ENCODE peak calls at places on chromosome 7, in four cellular contexts. Y is mammary epithelial cell, J is HCT116, S is A549. I is an unnamed sample.

GRCh38 chr7:40673285-40673684 is 538.5 kb downstream of the SUGCT start:
- DNase-seq in J (no peak), S (no peak), Y (peak), I (peak)

GRCh38 chr7:8387551-8388256 is 45.7 kb upstream of the NXPH1 start:
- DNase-seq in Y (no peak), J (no peak), S (no peak), I (no peak)

GRCh38 chr7:57305192-57305748 is 144.7 kb upstream of the ZNF716 start:
- DNase-seq in Y (no peak), J (no peak), S (no peak), I (no peak)

GRCh38 chr7:121211253-121211652 is 117.5 kb upstream of the WNT16 start:
- DNase-seq in Y (no peak), S (no peak), J (no peak), I (no peak)

GRCh38 chr7:108335264-108335918 is 120.8 kb downstream of the NRCAM start:
- DNase-seq in J (no peak), S (no peak), Y (no peak), I (no peak)

GRCh38 chr7:117478796-117479479 is 887 bp upstream of the CFTR start:
- DNase-seq in J (no peak), Y (no peak), S (no peak), I (no peak)

GRCh38 chr7:124440081-124440480 is 325.5 kb downstream of the GPR37 start:
- DNase-seq in Y (no peak), S (no peak), J (no peak), I (no peak)

GRCh38 chr7:140621326-140622035 is 19.1 kb downstream of the DENND2A start:
- DNase-seq in Y (peak), S (no peak), J (no peak), I (no peak)

GRCh38 chr7:154564676-154565075 is 438.2 kb downstream of the PAXIP1 start:
- DNase-seq in S (no peak), J (no peak), Y (no peak), I (no peak)

GRCh38 chr7:95691464-95691863 is 80.9 kb upstream of the DYNC1I1 start:
- DNase-seq in J (no peak), Y (peak), S (no peak), I (no peak)

GRCh38 chr7:159119851-159120539 is 24.7 kb downstream of the VIPR2 start:
- DNase-seq in Y (no peak), J (no peak), S (no peak), I (no peak)

GRCh38 chr7:64884085-64884912 is 18.8 kb upstream of the ZNF273 start:
- DNase-seq in J (no peak), S (no peak), Y (no peak), I (peak)

GRCh38 chr7:39967420-39968161 is 17.5 kb downstream of the CDK13 start:
- DNase-seq in Y (no peak), J (no peak), S (no peak), I (no peak)

GRCh38 chr7:139860090-139860773 is 31.2 kb downstream of the TBXAS1 start:
- DNase-seq in S (no peak), Y (no peak), J (no peak), I (no peak)

GRCh38 chr7:90613088-90613498 is 17.0 kb downstream of the CDK14 start:
- DNase-seq in J (no peak), Y (no peak), S (no peak), I (peak)

GRCh38 chr7:123296965-123297364 is 97.2 kb upstream of the SLC13A1 start:
- DNase-seq in Y (no peak), S (no peak), J (no peak), I (no peak)

GRCh38 chr7:159007308-159008054 is 137.2 kb downstream of the VIPR2 start:
- DNase-seq in Y (no peak), S (no peak), J (no peak), I (peak)

GRCh38 chr7:3028071-3028766 is 15.4 kb downstream of the CARD11 start:
- DNase-seq in J (no peak), S (peak), Y (peak), I (peak)

GRCh38 chr7:154906201-154906600 is 96.7 kb downstream of the PAXIP1 start:
- DNase-seq in Y (no peak), S (no peak), J (no peak), I (peak)

GRCh38 chr7:11185179-11185578 is 211.5 kb downstream of the PHF14 start:
- DNase-seq in Y (no peak), S (no peak), J (no peak), I (no peak)

GRCh38 chr7:80386686-80387085 is 125.2 kb downstream of the GNAT3 start:
- DNase-seq in S (no peak), Y (peak), J (no peak), I (no peak)

GRCh38 chr7:151864561-151864960 is 12.4 kb downstream of the PRKAG2 start:
- DNase-seq in J (no peak), S (no peak), Y (no peak), I (no peak)

GRCh38 chr7:142927085-142927745 is 6.3 kb downstream of the TRPV5 start:
- DNase-seq in S (no peak), Y (no peak), J (no peak), I (no peak)

GRCh38 chr7:151802469-151802846 is 74.5 kb downstream of the PRKAG2 start:
- DNase-seq in Y (no peak), S (no peak), J (no peak), I (no peak)

GRCh38 chr7:55370001-55370400 is 4.9 kb downstream of the LANCL2 start:
- DNase-seq in S (no peak), J (no peak), Y (no peak), I (no peak)

GRCh38 chr7:12921751-12922345 is 234.4 kb downstream of the ARL4A start:
- DNase-seq in Y (no peak), S (no peak), J (no peak), I (no peak)

GRCh38 chr7:12926236-12926635 is 238.8 kb downstream of the ARL4A start:
- DNase-seq in Y (no peak), J (no peak), S (no peak), I (no peak)

GRCh38 chr7:12929416-12930140 is 242.1 kb downstream of the ARL4A start:
- DNase-seq in Y (no peak), S (no peak), J (no peak), I (no peak)

GRCh38 chr7:12927635-12928434 is 240.4 kb downstream of the ARL4A start:
- DNase-seq in Y (no peak), J (no peak), S (no peak), I (no peak)

GRCh38 chr7:12923971-12924370 is 236.5 kb downstream of the ARL4A start:
- DNase-seq in Y (peak), S (no peak), J (peak), I (no peak)
- H3K4me2 ChIP-seq in Y (peak), S (no peak), J (no peak), I (no peak)

GRCh38 chr7:105473163-105473562 is 48.9 kb downstream of the PUS7 start:
- DNase-seq in J (no peak), S (no peak), Y (peak), I (no peak)
- H3K27ac ChIP-seq in J (no peak), S (peak), Y (no peak), I (no peak)

GRCh38 chr7:132614428-132615076 is 38.3 kb upstream of the PLXNA4 start:
- DNase-seq in J (no peak), Y (no peak), S (no peak), I (no peak)
- H3K4me2 ChIP-seq in J (no peak), Y (peak), S (peak), I (peak)

GRCh38 chr7:137873524-137873923 is 26.8 kb upstream of the DGKI start:
- DNase-seq in J (no peak), Y (no peak), S (no peak), I (peak)

GRCh38 chr7:137870078-137870477 is 23.3 kb upstream of the DGKI start:
- DNase-seq in J (no peak), S (no peak), Y (no peak), I (no peak)

GRCh38 chr7:137869260-137869659 is 22.5 kb upstream of the DGKI start:
- DNase-seq in Y (no peak), J (no peak), S (no peak), I (no peak)

GRCh38 chr7:137871173-137871915 is 24.6 kb upstream of the DGKI start:
- DNase-seq in S (no peak), J (no peak), Y (no peak), I (no peak)

GRCh38 chr7:137870684-137871083 is 23.9 kb upstream of the DGKI start:
- DNase-seq in J (no peak), Y (no peak), S (no peak), I (no peak)
- H3K27ac ChIP-seq in J (no peak), Y (no peak), S (no peak), I (no peak)

DNA sequence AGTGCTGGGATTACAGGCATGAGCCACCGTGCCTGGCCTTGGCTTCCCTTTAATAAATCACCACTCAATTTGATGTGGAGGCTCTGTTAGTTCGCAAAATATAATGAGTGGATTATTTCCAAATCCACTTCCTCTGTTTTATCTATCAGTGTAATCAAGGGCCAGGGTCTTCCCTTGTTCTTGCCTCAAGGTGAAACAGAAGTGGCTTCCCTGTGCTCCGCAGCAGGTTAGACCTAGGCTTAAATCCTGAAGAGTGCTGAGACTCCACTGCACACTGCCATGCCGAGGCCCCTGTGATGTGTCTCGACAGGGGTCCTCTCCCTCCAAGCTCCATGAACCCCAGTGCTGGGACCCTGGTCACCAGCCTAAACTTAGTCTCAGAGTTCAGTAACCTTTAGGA is 59.0 kb downstream of the MDH2 start:
- DNase-seq in J (no peak), Y (no peak), S (no peak), I (no peak)
- H3K4me2 ChIP-seq in J (no peak), Y (no peak), S (peak), I (no peak)

GRCh38 chr7:22156205-22156604 is 200.7 kb downstream of the RAPGEF5 start:
- DNase-seq in J (peak), Y (peak), S (peak), I (peak)
- H3K27ac ChIP-seq in J (no peak), Y (no peak), S (no peak), I (no peak)

GRCh38 chr7:114957434-114957833 is 35.5 kb downstream of the MDFIC start:
- DNase-seq in Y (no peak), S (no peak), J (no peak), I (no peak)
- H3K4me2 ChIP-seq in Y (no peak), S (no peak), J (no peak), I (no peak)

DNA sequence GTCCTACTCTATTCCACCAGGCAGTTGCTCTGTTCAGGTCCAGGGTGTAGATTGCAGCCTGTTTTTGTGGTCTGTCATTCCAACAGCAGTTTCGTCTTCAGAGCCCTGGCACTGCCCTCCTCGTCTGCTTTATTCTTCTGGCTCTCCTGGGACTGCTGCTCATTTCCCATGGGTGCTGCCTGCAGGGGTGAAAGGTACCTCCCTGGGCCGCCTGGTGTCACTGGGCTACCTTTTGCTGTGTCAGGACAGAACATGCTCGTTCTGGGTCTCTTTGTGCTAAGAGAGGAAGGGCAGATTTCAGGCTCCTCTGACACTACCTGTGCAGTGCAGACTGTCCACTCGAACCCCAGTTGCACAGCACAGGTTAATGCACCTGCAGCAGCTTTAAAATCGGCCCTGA is 3.7 kb upstream of the DNAAF5 start:
- DNase-seq in J (no peak), S (no peak), Y (no peak), I (no peak)
- H3K27ac ChIP-seq in J (no peak), S (no peak), Y (no peak), I (no peak)

I was measured in osteoblast.